ENCODE peak calls at places on chromosomes 5 and 9, in ten cellular contexts. W is NCI-H1092; U is activated naive CD4-positive, alpha-beta T cell treated with Interleukin-2 at 50 U/mL for 16 hours; K is stimulated activated CD4-positive, alpha-beta T cell treated with anti-CD3 and anti-CD28 coated beads, Interleukin-2, amount 100 ng/mL, for 48 hours; S is GM04504; C is NCI-H2171 treated with DMSO at 0.1 percent for 48 hours; O is EH; Z is MM.1S; D is lung microvascular endothelial cell; I is CD8-positive, alpha-beta memory T cell. L is an unnamed sample.

GRCh38 chr9:16304301-16304700 is 566.2 kb downstream of the BNC2 start:
- DNase-seq in W (no peak), U (no peak), K (no peak), S (no peak), C (no peak), O (no peak), Z (no peak), D (no peak), I (no peak), L (no peak)

GRCh38 chr5:137575847-137576246 is 76.7 kb upstream of the SPOCK1 start:
- DNase-seq in W (no peak), U (no peak), K (no peak), S (no peak), C (peak), O (peak), Z (no peak), D (peak), I (no peak), L (no peak)

GRCh38 chr9:122346478-122347347 is 24.1 kb upstream of the PTGS1 start:
- DNase-seq in W (no peak), U (peak), K (no peak), S (no peak), C (no peak), O (peak), Z (no peak), D (peak), I (no peak), L (no peak)

GRCh38 chr9:136625101-136626065 is 37.3 kb upstream of the EGFL7 start:
- DNase-seq in W (no peak), U (no peak), K (no peak), S (no peak), C (peak), O (peak), Z (no peak), D (peak), I (no peak), L (peak)

GRCh38 chr9:121613009-121613766 is 38.2 kb upstream of the DAB2IP start:
- DNase-seq in W (no peak), U (no peak), K (no peak), S (no peak), C (no peak), O (peak), Z (no peak), D (peak), I (no peak), L (no peak)

GRCh38 chr5:40676643-40677333 is 2.9 kb upstream of the PTGER4 start:
- DNase-seq in W (no peak), U (no peak), K (no peak), S (peak), C (no peak), O (peak), Z (no peak), D (peak), I (no peak), L (peak)

GRCh38 chr5:132425009-132425937 is 55.8 kb downstream of the SLC22A5 start:
- DNase-seq in W (no peak), U (peak), K (peak), S (no peak), C (no peak), O (peak), Z (peak), D (peak), I (peak), L (peak)

GRCh38 chr5:66197764-66198405 is 53.8 kb downstream of the SREK1 start:
- DNase-seq in W (no peak), U (no peak), K (no peak), S (no peak), C (no peak), O (peak), Z (no peak), D (no peak), I (no peak), L (peak)

GRCh38 chr9:120830151-120830550 is 12.6 kb downstream of the PSMD5 start:
- DNase-seq in W (no peak), U (no peak), K (no peak), S (no peak), C (no peak), O (peak), Z (no peak), D (no peak), I (no peak), L (no peak)

GRCh38 chr9:127873223-127873691 is 4.2 kb downstream of the AK1 start:
- DNase-seq in W (no peak), U (no peak), K (no peak), S (no peak), C (no peak), O (no peak), Z (no peak), D (no peak), I (no peak), L (no peak)

GRCh38 chr9:118640836-118641557 is 728.2 kb downstream of the BRINP1 start:
- DNase-seq in W (no peak), U (no peak), K (no peak), S (no peak), C (no peak), O (no peak), Z (no peak), D (no peak), I (no peak), L (peak)

GRCh38 chr5:154686490-154686889 is 68.7 kb upstream of the LARP1 start:
- DNase-seq in W (no peak), U (no peak), K (no peak), S (no peak), C (no peak), O (no peak), Z (no peak), D (no peak), I (no peak), L (peak)

GRCh38 chr5:72415926-72416325 is 91.3 kb downstream of the ZNF366 start:
- DNase-seq in W (no peak), U (no peak), K (no peak), S (no peak), C (no peak), O (no peak), Z (no peak), D (no peak), I (no peak), L (no peak)

GRCh38 chr9:89489548-89490527 is 8.1 kb downstream of the SEMA4D start:
- DNase-seq in W (no peak), U (no peak), K (no peak), S (no peak), C (no peak), O (no peak), Z (no peak), D (no peak), I (no peak), L (no peak)

GRCh38 chr9:34010979-34011378 is 37.7 kb downstream of the UBAP2 start:
- DNase-seq in W (peak), U (no peak), K (no peak), S (no peak), C (no peak), O (peak), Z (peak), D (peak), I (no peak), L (peak)

GRCh38 chr9:90815183-90815943 is 13.7 kb downstream of the SYK start:
- DNase-seq in W (no peak), U (no peak), K (no peak), S (no peak), C (no peak), O (no peak), Z (no peak), D (peak), I (no peak), L (peak)

GRCh38 chr5:128216285-128216684 is 132.7 kb downstream of the SLC12A2 start:
- DNase-seq in W (no peak), U (no peak), K (no peak), S (no peak), C (no peak), O (no peak), Z (no peak), D (no peak), I (no peak), L (no peak)

GRCh38 chr5:140509898-140510297 is 37.6 kb upstream of the EIF4EBP3 start:
- DNase-seq in W (no peak), U (no peak), K (no peak), S (no peak), C (no peak), O (no peak), Z (no peak), D (peak), I (no peak), L (no peak)

GRCh38 chr9:83147487-83148149 is 84.7 kb upstream of the RASEF start:
- DNase-seq in W (no peak), U (no peak), K (no peak), S (no peak), C (no peak), O (no peak), Z (no peak), D (no peak), I (no peak), L (no peak)

GRCh38 chr9:7325980-7326379 is 473.6 kb downstream of the DMAC1 start:
- DNase-seq in W (no peak), U (no peak), K (no peak), S (no peak), C (no peak), O (peak), Z (no peak), D (no peak), I (no peak), L (no peak)